ENCODE peak calls at places on chromosomes 11 and 22, in nine cellular contexts. O is activated CD8-positive, alpha-beta T cell treated with anti-CD3 and anti-CD28 coated beads for 36 hours; M is gastroesophageal sphincter; W is activated naive CD8-positive, alpha-beta T cell treated with anti-CD3 and anti-CD28 coated beads, Interleukin-2, amount 10 ng/mL, durations not matched to agents 7 days and 5 days; B is HepG2; N is heart right ventricle; X is stimulated activated effector memory CD8-positive, alpha-beta T cell treated with anti-CD3 and anti-CD28 coated beads, Interleukin-12 subunit alpha, Interleukin-12 subunit beta, amount 100 ng/mL, for 72 hours; G is heart left ventricle; D is A549. A is an unnamed sample.

GRCh38 chr11:46435679-46436078 is 44.1 kb upstream of the CHRM4 start:
- ATAC-seq in O (no peak), M (no peak), W (no peak), B (no peak), N (no peak), X (no peak), G (peak; percentile 52), D (no peak), A (no peak)

GRCh38 chr11:71060358-71060757 is 192.0 kb downstream of the SHANK2 start:
- ATAC-seq in O (no peak), M (no peak), W (no peak), B (no peak), N (no peak), X (no peak), G (no peak), D (no peak), A (no peak)

GRCh38 chr11:103398829-103399228 is 289.6 kb downstream of the DYNC2H1 start:
- ATAC-seq in O (no peak), M (no peak), W (no peak), B (no peak), N (no peak), X (no peak), G (no peak), D (no peak), A (no peak)

GRCh38 chr11:61342207-61342803 is 9.3 kb downstream of the TKFC start:
- ATAC-seq in O (no peak), M (no peak), W (no peak), B (no peak), N (no peak), X (no peak), G (no peak), D (no peak), A (no peak)

GRCh38 chr11:124080319-124081001 is 34.8 kb upstream of the VWA5A start:
- ATAC-seq in O (no peak), M (no peak), W (no peak), B (no peak), N (no peak), X (no peak), G (no peak), D (no peak), A (no peak)

GRCh38 chr11:9606799-9607510 is 33.5 kb downstream of the WEE1 start:
- ATAC-seq in O (no peak), M (no peak), W (no peak), B (peak; percentile 95), N (no peak), X (no peak), G (no peak), D (peak; percentile 95), A (no peak)

GRCh38 chr11:64341851-64342791 is 2.1 kb downstream of the CCDC88B start:
- ATAC-seq in O (peak; percentile 75), M (peak; percentile 95), W (peak; percentile 67), B (peak; percentile 84), N (peak; percentile 92), X (peak; percentile 78), G (peak; percentile 92), D (peak; percentile 93), A (peak; percentile 63)

GRCh38 chr11:130162733-130163132 is 3.2 kb downstream of the ST14 start:
- ATAC-seq in O (peak; percentile 24), M (no peak), W (no peak), B (no peak), N (peak; percentile 30), X (peak; percentile 58), G (no peak), D (no peak), A (peak; percentile 37)

GRCh38 chr11:122172352-122173073 is 56.5 kb upstream of the BLID start:
- ATAC-seq in O (no peak), M (no peak), W (no peak), B (no peak), N (no peak), X (no peak), G (no peak), D (no peak), A (no peak)

GRCh38 chr11:125457814-125458343 is 38.2 kb downstream of the FEZ1 start:
- ATAC-seq in O (no peak), M (peak; percentile 61), W (no peak), B (peak; percentile 93), N (peak; percentile 98), X (no peak), G (peak; percentile 98), D (no peak), A (no peak)

GRCh38 chr22:39169797-39170466 is 17.5 kb upstream of the CBX7 start:
- ATAC-seq in O (no peak), M (no peak), W (no peak), B (no peak), N (no peak), X (no peak), G (no peak), D (no peak), A (no peak)

GRCh38 chr22:25488244-25489020 is 76.0 kb upstream of the GRK3 start:
- ATAC-seq in O (peak; percentile 38), M (no peak), W (no peak), B (peak; percentile 50), N (peak; percentile 88), X (peak; percentile 72), G (peak; percentile 80), D (peak; percentile 83), A (peak; percentile 62)

GRCh38 chr11:58549644-58550043 is 26.0 kb downstream of the LPXN start:
- ATAC-seq in O (no peak), M (no peak), W (no peak), B (no peak), N (peak; percentile 94), X (no peak), G (peak; percentile 94), D (no peak), A (no peak)

GRCh38 chr11:133967599-133968238 is 11.0 kb upstream of the IGSF9B start:
- ATAC-seq in O (peak; percentile 14), M (no peak), W (peak; percentile 41), B (no peak), N (no peak), X (no peak), G (no peak), D (no peak), A (peak; percentile 4)

GRCh38 chr22:41636467-41636866 is 15.4 kb downstream of the XRCC6 start:
- ATAC-seq in O (no peak), M (peak; percentile 57), W (no peak), B (no peak), N (peak; percentile 92), X (no peak), G (peak; percentile 89), D (peak; percentile 80), A (no peak)

GRCh38 chr22:46582281-46582811 is 37.8 kb upstream of the GRAMD4 start:
- ATAC-seq in O (no peak), M (no peak), W (no peak), B (no peak), N (no peak), X (no peak), G (no peak), D (no peak), A (no peak)

GRCh38 chr11:5508605-5509004 is 1.2 kb downstream of the UBQLN3 start:
- ATAC-seq in O (no peak), M (no peak), W (no peak), B (peak; percentile 93), N (no peak), X (no peak), G (no peak), D (peak; percentile 60), A (no peak)

GRCh38 chr22:22552630-22553029 is 6.4 kb downstream of the PRAME start:
- ATAC-seq in O (no peak), M (no peak), W (no peak), B (peak; percentile 89), N (no peak), X (no peak), G (no peak), D (peak; percentile 33), A (no peak)

GRCh38 chr22:41844513-41844912 is 11.6 kb downstream of the SREBF2 start:
- ATAC-seq in O (no peak), M (no peak), W (no peak), B (no peak), N (peak; percentile 23), X (no peak), G (no peak), D (no peak), A (no peak)

GRCh38 chr11:128825050-128825806 is 41.9 kb downstream of the KCNJ1 start:
- ATAC-seq in O (no peak), M (no peak), W (no peak), B (no peak), N (no peak), X (no peak), G (no peak), D (no peak), A (no peak)

GRCh38 chr11:76322593-76323341 is 58.2 kb downstream of the THAP12 start:
- ATAC-seq in O (no peak), M (no peak), W (no peak), B (no peak), N (peak; percentile 36), X (peak; percentile 27), G (no peak), D (no peak), A (peak; percentile 77)

GRCh38 chr22:50169774-50170341 is 673 bp upstream of the PANX2 start:
- ATAC-seq in O (peak; percentile 79), M (peak; percentile 34), W (peak; percentile 37), B (no peak), N (no peak), X (peak; percentile 79), G (no peak), D (peak; percentile 51), A (peak; percentile 88)

GRCh38 chr11:83438438-83438837 is 152.3 kb upstream of the CCDC90B start:
- ATAC-seq in O (no peak), M (no peak), W (no peak), B (no peak), N (peak; percentile 18), X (peak; percentile 13), G (no peak), D (no peak), A (no peak)

GRCh38 chr11:47848636-47849155 is 546 bp upstream of the NUP160 start:
- ATAC-seq in O (peak; percentile 8), M (no peak), W (no peak), B (no peak), N (no peak), X (no peak), G (no peak), D (no peak), A (peak; percentile 17)

GRCh38 chr11:131584694-131585592 is 214.5 kb downstream of the NTM start:
- ATAC-seq in O (no peak), M (no peak), W (no peak), B (peak; percentile 48), N (no peak), X (no peak), G (no peak), D (no peak), A (no peak)

GRCh38 chr22:26064048-26064447 is 105.2 kb upstream of the SEZ6L start:
- ATAC-seq in O (no peak), M (no peak), W (no peak), B (no peak), N (no peak), X (no peak), G (no peak), D (no peak), A (no peak)

GRCh38 chr11:48078661-48079060 is 98.3 kb downstream of the PTPRJ start:
- ATAC-seq in O (no peak), M (no peak), W (no peak), B (no peak), N (no peak), X (no peak), G (no peak), D (no peak), A (no peak)

GRCh38 chr11:91239359-91239758 is 985.3 kb upstream of the FAT3 start:
- ATAC-seq in O (no peak), M (no peak), W (no peak), B (no peak), N (no peak), X (no peak), G (no peak), D (no peak), A (no peak)

GRCh38 chr11:11772865-11773515 is 68.8 kb upstream of the USP47 start:
- ATAC-seq in O (no peak), M (no peak), W (no peak), B (no peak), N (no peak), X (no peak), G (no peak), D (no peak), A (no peak)

GRCh38 chr11:33722579-33723234 is 13.5 kb downstream of the CD59 start:
- ATAC-seq in O (peak; percentile 88), M (peak; percentile 2), W (peak; percentile 58), B (no peak), N (peak; percentile 45), X (peak; percentile 98), G (peak; percentile 26), D (peak; percentile 47), A (peak; percentile 93)

GRCh38 chr11:72687326-72687725 is 13.1 kb upstream of the PDE2A start:
- ATAC-seq in O (no peak), M (no peak), W (no peak), B (no peak), N (no peak), X (no peak), G (no peak), D (no peak), A (no peak)

A was measured in activated T-helper 17 cell treated with anti-CD3 and anti-CD28 coated beads, Interleukin-2, amount 50 U/mL, for 72 hours.